ENCODE peak calls at places on chromosomes 3 and 15, in seven cellular contexts. M, R, V, H, O, X and I are unnamed samples.

GRCh38 chr3:119659584-119660291 is 651 bp downstream of the POPDC2 start:
- DNase-seq in M (no peak), R (no peak), V (no peak), H (no peak), O (no peak), X (no peak), I (no peak)

GRCh38 chr15:99268431-99268830 is 17.1 kb downstream of the LRRC28 start:
- DNase-seq in M (no peak), R (no peak), V (no peak), H (no peak), O (no peak), X (no peak), I (no peak)

GRCh38 chr3:155778441-155778840 is 27.6 kb downstream of the C3orf33 start:
- DNase-seq in M (no peak), R (no peak), V (no peak), H (no peak), O (no peak), X (no peak), I (no peak)

GRCh38 chr15:22780267-22780666 is 6.2 kb upstream of the NIPA1 start:
- DNase-seq in M (no peak), R (no peak), V (no peak), H (no peak), O (no peak), X (no peak), I (no peak)

GRCh38 chr3:11200679-11200952 is 46.3 kb downstream of the HRH1 start:
- DNase-seq in M (no peak), R (no peak), V (no peak), H (no peak), O (no peak), X (no peak), I (no peak)

GRCh38 chr3:120767106-120767505 is 24.6 kb downstream of the GTF2E1 start:
- DNase-seq in M (no peak), R (no peak), V (no peak), H (no peak), O (no peak), X (no peak), I (no peak)

GRCh38 chr3:148077951-148078350 is 619.8 kb upstream of the AGTR1 start:
- DNase-seq in M (no peak), R (no peak), V (no peak), H (no peak), O (no peak), X (no peak), I (no peak)

GRCh38 chr3:103218793-103219192 is 784.0 kb downstream of the ZPLD1 start:
- DNase-seq in M (no peak), R (no peak), V (no peak), H (no peak), O (no peak), X (no peak), I (no peak)

GRCh38 chr3:189169728-189170127 is 2.0 kb upstream of the TPRG1 start:
- DNase-seq in M (peak; percentile 65), R (no peak), V (no peak), H (no peak), O (no peak), X (no peak), I (no peak)

GRCh38 chr15:49255966-49256759 is 86.1 kb downstream of the GALK2 start:
- DNase-seq in M (no peak), R (no peak), V (no peak), H (no peak), O (no peak), X (no peak), I (no peak)

GRCh38 chr3:42667096-42667522 is 13.6 kb downstream of the ZBTB47 start:
- DNase-seq in M (no peak), R (peak; percentile 56), V (no peak), H (no peak), O (no peak), X (no peak), I (no peak)

GRCh38 chr3:38662544-38662943 is 13.1 kb upstream of the SCN5A start:
- DNase-seq in M (peak; percentile 91), R (no peak), V (no peak), H (no peak), O (peak; percentile 62), X (no peak), I (peak; percentile 26)

GRCh38 chr3:116886202-116886893 is 176.8 kb downstream of the TUSC7 start:
- DNase-seq in M (no peak), R (no peak), V (no peak), H (no peak), O (no peak), X (peak; percentile 48), I (no peak)

GRCh38 chr3:23952646-23953045 is 7.6 kb downstream of the NR1D2 start:
- DNase-seq in M (no peak), R (no peak), V (no peak), H (no peak), O (no peak), X (peak; percentile 76), I (no peak)

GRCh38 chr3:186110975-186111974 is 2.4 kb upstream of the ETV5 start:
- DNase-seq in M (no peak), R (no peak), V (no peak), H (no peak), O (no peak), X (no peak), I (no peak)

GRCh38 chr3:171824076-171824475 is 13.8 kb upstream of the PLD1 start:
- DNase-seq in M (no peak), R (no peak), V (no peak), H (no peak), O (no peak), X (no peak), I (peak; percentile 86)

GRCh38 chr3:179322481-179323196 is at the start of gene ZNF639:
- DNase-seq in M (peak; percentile 93), R (peak; percentile 87), V (peak; percentile 77), H (peak; percentile 83), O (peak; percentile 76), X (no peak), I (peak; percentile 69)

DNA sequence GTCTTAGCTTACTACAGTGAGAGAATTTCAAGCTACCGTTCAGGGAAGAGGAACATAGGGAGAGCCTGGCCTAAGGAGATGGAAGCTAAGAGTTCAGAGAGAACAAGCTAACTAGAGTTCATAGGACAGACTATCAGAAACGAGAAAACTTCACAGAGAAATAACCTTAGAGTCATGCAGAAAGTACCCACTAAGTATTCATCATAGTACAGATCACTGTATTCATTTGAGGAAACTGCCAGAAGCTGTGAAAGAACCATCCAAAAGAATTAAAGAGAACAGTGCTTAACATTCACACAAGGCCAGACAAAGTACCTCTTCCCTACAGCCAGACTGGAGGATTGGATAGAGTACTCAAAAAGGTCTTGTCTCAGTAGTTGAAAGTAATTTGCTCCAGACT is 15.2 kb upstream of the GBE1 start:
- DNase-seq in M (no peak), R (no peak), V (no peak), H (no peak), O (no peak), X (no peak), I (no peak)
- H3K27ac ChIP-seq in M (no peak overlapping the region), R (no peak overlapping the region), V (no peak overlapping the region), H (no peak overlapping the region), O (no peak overlapping the region), X (peak overlapping the region; percentile 37), I (no peak overlapping the region)

GRCh38 chr3:175336406-175337133 is 477.4 kb downstream of the NAALADL2 start:
- DNase-seq in M (no peak), R (no peak), V (no peak), H (no peak), O (no peak), X (no peak), I (no peak)
- TF ChIP-seq POLR2AphosphoS5 in M (no peak), R (no peak), V (no peak), H (no peak), O (no peak), X (no peak), I (no peak)

DNA sequence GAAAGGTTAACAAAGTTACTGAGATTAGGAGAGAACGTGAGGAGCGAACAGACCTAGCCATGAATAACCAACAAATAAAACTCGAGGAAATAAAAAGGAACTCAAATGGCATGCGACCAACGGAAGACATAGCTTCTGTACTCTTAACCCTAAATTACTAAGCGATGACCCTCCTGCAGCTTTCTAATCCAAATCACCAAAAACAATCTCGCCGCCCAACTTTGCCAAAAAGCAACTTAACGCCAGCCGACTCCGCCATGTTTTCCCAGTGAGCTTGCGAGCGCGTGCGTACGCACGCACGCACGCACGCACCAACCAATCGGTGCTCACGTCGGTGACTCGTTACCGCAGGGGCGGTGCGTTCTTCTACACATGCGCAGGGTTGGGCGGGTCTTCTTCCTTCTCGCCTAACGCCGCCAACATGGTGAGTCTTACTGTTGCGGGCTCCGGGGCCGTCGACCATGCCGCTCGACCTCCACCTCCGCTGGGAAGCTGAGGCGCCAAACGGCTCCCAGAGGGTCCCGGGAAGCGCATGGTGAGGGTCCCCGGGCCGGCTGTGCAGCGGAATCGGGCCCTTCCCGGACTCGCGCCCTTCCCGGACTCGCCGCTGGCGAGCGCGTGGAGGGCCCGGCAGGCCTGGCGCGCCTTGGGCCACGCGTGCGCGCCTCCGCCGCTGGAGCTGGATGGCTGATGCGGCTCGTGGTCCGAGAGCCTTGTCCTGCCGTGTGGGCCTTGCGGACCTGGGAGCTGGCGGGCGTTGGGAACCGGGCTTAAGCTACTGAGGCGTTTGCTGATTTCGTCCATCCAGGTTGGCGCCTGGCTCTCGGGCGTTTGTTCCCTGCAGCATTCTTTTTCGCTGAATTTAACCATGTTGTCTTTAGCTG is at the start of gene RPL14:
- DNase-seq in M (peak; percentile 98), R (peak; percentile 98), V (peak; percentile 97), H (peak; percentile 97), O (peak; percentile 87), X (peak; percentile 84), I (peak; percentile 96)
- H3K27ac ChIP-seq in M (peak within 1 kb of the TSS; percentile 87), R (peak within 1 kb of the TSS; percentile 89), V (peak within 1 kb of the TSS; percentile 93), H (peak within 1 kb of the TSS; percentile 91), O (peak within 1 kb of the TSS; percentile 87), X (peak within 1 kb of the TSS; percentile 84), I (peak within 1 kb of the TSS; percentile 86)

GRCh38 chr3:45640724-45641361 is 46.3 kb downstream of the LIMD1 start:
- DNase-seq in M (no peak), R (no peak), V (no peak), H (no peak), O (no peak), X (no peak), I (no peak)
- TF ChIP-seq POLR2AphosphoS5 in M (no peak), R (no peak), V (no peak), H (no peak), O (no peak), X (no peak), I (no peak)

GRCh38 chr3:138824114-138824506 is 10.6 kb downstream of the PIK3CB start:
- DNase-seq in M (peak; percentile 50), R (no peak), V (no peak), H (no peak), O (no peak), X (no peak), I (no peak)
- H3K27ac ChIP-seq in M (peak overlapping the region; percentile 85), R (no peak overlapping the region), V (no peak overlapping the region), H (no peak overlapping the region), O (peak overlapping the region; percentile 58), X (no peak overlapping the region), I (no peak overlapping the region)

GRCh38 chr15:64070965-64071851 is 22.4 kb downstream of the CIAO2A start:
- DNase-seq in M (no peak), R (peak; percentile 85), V (peak; percentile 58), H (peak; percentile 47), O (no peak), X (no peak), I (no peak)
- TF ChIP-seq POLR2AphosphoS5 in M (no peak), R (no peak), V (no peak), H (peak; percentile 22), O (no peak), X (no peak), I (no peak)

GRCh38 chr15:90708516-90708915 is 8.6 kb upstream of the BLM start:
- DNase-seq in M (no peak), R (no peak), V (no peak), H (no peak), O (no peak), X (no peak), I (no peak)
- H3K27ac ChIP-seq in M (no peak overlapping the region), R (no peak overlapping the region), V (no peak overlapping the region), H (no peak overlapping the region), O (no peak overlapping the region), X (no peak overlapping the region), I (no peak overlapping the region)